ENCODE peak calls at places on chromosome 6, in nine cellular contexts. N is heart left ventricle, S is mesenchymal stem cell, G is body of pancreas, E is psoas muscle, F is A549, R is HCT116, A is colonic mucosa, Y is esophagus squamous epithelium. X is an unnamed sample.

GRCh38 chr6:94736231-94736630 is 841.1 kb upstream of the MANEA start:
- DNase-seq in R (no peak), G (no peak), F (no peak), A (no peak), S (no peak), E (no peak), Y (no peak), N (no peak), X (no peak)

GRCh38 chr6:37170273-37171140 is 555 bp downstream of the PIM1 start:
- DNase-seq in F (no peak), G (peak; percentile 69), Y (no peak), E (peak; percentile 57), N (peak; percentile 51), R (no peak), S (peak; percentile 63), A (peak; percentile 53), X (no peak)

GRCh38 chr6:30075987-30076311 is 380 bp upstream of the RNF39 start:
- DNase-seq in Y (no peak), G (peak; percentile 74), N (no peak), F (no peak), R (no peak), A (no peak), E (no peak), S (no peak), X (no peak)

GRCh38 chr6:24856954-24857670 is 58.4 kb upstream of the ARMH2 start:
- DNase-seq in N (no peak), A (no peak), E (no peak), Y (no peak), R (no peak), S (no peak), F (no peak), G (no peak), X (no peak)

GRCh38 chr6:52815167-52816092 is 11.8 kb upstream of the GSTA1 start:
- DNase-seq in Y (no peak), S (peak; percentile 72), A (peak; percentile 59), E (no peak), F (peak; percentile 61), G (peak; percentile 70), R (peak; percentile 48), N (no peak), X (no peak)

GRCh38 chr6:145206247-145206907 is 528.9 kb downstream of the EPM2A start:
- DNase-seq in S (peak; percentile 66), F (no peak), A (no peak), G (no peak), R (no peak), Y (no peak), E (no peak), N (no peak), X (no peak)

GRCh38 chr6:123007885-123008284 is 11.8 kb downstream of the CLVS2 start:
- DNase-seq in N (no peak), F (no peak), E (no peak), G (no peak), R (no peak), S (no peak), Y (no peak), A (no peak), X (no peak)

GRCh38 chr6:53959717-53960116 is 151.5 kb upstream of the MLIP start:
- DNase-seq in F (no peak), G (no peak), E (no peak), A (no peak), N (no peak), S (peak; percentile 24), R (no peak), Y (no peak), X (no peak)

GRCh38 chr6:129795261-129795660 is 65.9 kb downstream of the TMEM244 start:
- DNase-seq in E (no peak), S (no peak), G (no peak), R (no peak), Y (no peak), N (no peak), A (no peak), F (peak; percentile 9), X (no peak)

DNA sequence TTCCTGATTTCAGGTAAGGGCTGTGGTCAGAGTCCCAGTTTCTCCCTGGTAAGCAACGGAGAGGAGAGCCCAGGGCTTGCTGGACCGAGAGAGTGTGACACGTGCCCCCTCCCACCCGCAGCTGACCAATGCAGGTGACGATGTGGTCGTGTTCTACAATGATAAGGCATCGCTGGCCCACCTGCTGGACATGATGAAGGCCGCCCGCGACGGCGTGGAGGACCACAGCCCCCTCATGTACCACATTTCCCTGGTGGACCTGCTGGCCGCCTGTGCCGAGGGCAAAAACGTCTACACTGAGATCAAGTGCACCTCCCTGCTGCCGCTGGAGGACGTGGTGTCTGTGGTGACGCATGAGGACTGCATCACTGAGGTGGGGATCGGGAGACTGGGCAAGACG is 31.7 kb downstream of the UQCC2 start:
- DNase-seq in G (no peak), R (no peak), E (no peak), N (no peak), Y (no peak), S (no peak), F (no peak), A (no peak), X (no peak)
- H3K27ac ChIP-seq in G (no peak overlapping the region), R (no peak overlapping the region), E (no peak overlapping the region), N (no peak overlapping the region), Y (no peak overlapping the region), S (no peak overlapping the region), F (no peak overlapping the region), A (no peak overlapping the region), X (no peak overlapping the region)

GRCh38 chr6:13404892-13405254 is 76.5 kb upstream of the TBC1D7 start:
- DNase-seq in S (no peak), A (no peak), Y (no peak), E (no peak), N (no peak), G (no peak), F (no peak), R (no peak), X (no peak)
- H3K27ac ChIP-seq in S (no peak overlapping the region), A (no peak overlapping the region), Y (peak overlapping the region; percentile 90), E (peak overlapping the region; percentile 38), N (peak overlapping the region; percentile 65), G (no peak overlapping the region), F (peak overlapping the region; percentile 79), R (no peak overlapping the region), X (no peak overlapping the region)

DNA sequence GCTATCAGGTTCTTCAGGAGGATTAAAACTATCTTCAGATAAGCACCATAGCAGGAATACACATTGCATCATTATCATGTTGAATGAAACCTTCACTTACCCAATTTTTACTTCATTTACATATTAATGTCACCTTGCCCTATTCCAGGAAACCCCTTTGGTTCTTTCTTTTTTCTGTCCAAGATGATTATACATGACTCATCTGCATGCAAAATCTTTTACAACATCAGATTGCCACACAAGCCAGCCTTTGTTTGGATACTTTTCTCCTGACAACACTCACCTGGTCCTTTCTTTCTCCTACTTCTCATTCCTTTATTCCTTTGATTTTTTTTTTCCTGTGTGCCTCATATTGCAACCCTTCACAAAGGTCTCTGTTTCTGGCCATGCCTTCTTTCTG is 200.5 kb upstream of the POU3F2 start:
- DNase-seq in G (no peak), E (no peak), Y (no peak), A (no peak), R (no peak), N (no peak), F (no peak), S (no peak), X (no peak)
- H3K27ac ChIP-seq in G (no peak overlapping the region), E (no peak overlapping the region), Y (no peak overlapping the region), A (no peak overlapping the region), R (no peak overlapping the region), N (no peak overlapping the region), F (no peak overlapping the region), S (no peak overlapping the region), X (no peak overlapping the region)

GRCh38 chr6:28353981-28354676 is 4.4 kb downstream of the ZKSCAN3 start:
- DNase-seq in G (peak; percentile 87), N (peak; percentile 74), Y (no peak), A (peak; percentile 79), S (peak; percentile 7), E (peak; percentile 63), F (peak; percentile 60), R (peak; percentile 80), X (no peak)
- H3K27ac ChIP-seq in G (peak overlapping the region; percentile 84), N (peak overlapping the region; percentile 89), Y (peak overlapping the region; percentile 88), A (peak overlapping the region; percentile 45), S (no peak overlapping the region), E (peak overlapping the region; percentile 92), F (peak overlapping the region; percentile 87), R (peak overlapping the region; percentile 85), X (peak overlapping the region; percentile 47)

GRCh38 chr6:42030585-42031506 is 19.5 kb upstream of the TAF8 start:
- DNase-seq in N (peak; percentile 58), E (peak; percentile 27), S (peak; percentile 68), Y (no peak), G (no peak), R (no peak), A (no peak), F (no peak), X (no peak)

GRCh38 chr6:42029881-42030280 is 20.4 kb upstream of the TAF8 start:
- DNase-seq in R (no peak), A (no peak), G (no peak), F (no peak), E (no peak), N (no peak), Y (no peak), S (no peak), X (no peak)

GRCh38 chr6:42029062-42029685 is 21.1 kb upstream of the TAF8 start:
- DNase-seq in E (no peak), Y (no peak), F (no peak), A (no peak), S (no peak), R (no peak), N (no peak), G (no peak), X (no peak)

GRCh38 chr6:42028234-42029061 is 21.9 kb upstream of the TAF8 start:
- DNase-seq in A (no peak), G (no peak), N (peak; percentile 58), R (no peak), Y (no peak), E (no peak), S (peak; percentile 96), F (peak; percentile 72), X (no peak)

GRCh38 chr6:42032366-42032765 is 18.0 kb upstream of the TAF8 start:
- DNase-seq in F (no peak), A (no peak), R (no peak), S (no peak), E (no peak), Y (no peak), G (no peak), N (no peak), X (no peak)
- H3K27ac ChIP-seq in F (peak overlapping the region; percentile 63), A (no peak overlapping the region), R (no peak overlapping the region), S (no peak overlapping the region), E (no peak overlapping the region), Y (no peak overlapping the region), G (no peak overlapping the region), N (no peak overlapping the region), X (no peak overlapping the region)

GRCh38 chr6:116386581-116387299 is 16.0 kb downstream of the DSE start:
- DNase-seq in R (peak; percentile 49), F (peak; percentile 11), Y (no peak), E (no peak), A (no peak), G (no peak), N (no peak), S (peak; percentile 84), X (no peak)
- H3K27ac ChIP-seq in R (peak overlapping the region; percentile 53), F (peak overlapping the region; percentile 80), Y (peak overlapping the region; percentile 62), E (peak overlapping the region; percentile 67), A (no peak overlapping the region), G (no peak overlapping the region), N (no peak overlapping the region), S (peak overlapping the region; percentile 80), X (peak overlapping the region; percentile 63)

DNA sequence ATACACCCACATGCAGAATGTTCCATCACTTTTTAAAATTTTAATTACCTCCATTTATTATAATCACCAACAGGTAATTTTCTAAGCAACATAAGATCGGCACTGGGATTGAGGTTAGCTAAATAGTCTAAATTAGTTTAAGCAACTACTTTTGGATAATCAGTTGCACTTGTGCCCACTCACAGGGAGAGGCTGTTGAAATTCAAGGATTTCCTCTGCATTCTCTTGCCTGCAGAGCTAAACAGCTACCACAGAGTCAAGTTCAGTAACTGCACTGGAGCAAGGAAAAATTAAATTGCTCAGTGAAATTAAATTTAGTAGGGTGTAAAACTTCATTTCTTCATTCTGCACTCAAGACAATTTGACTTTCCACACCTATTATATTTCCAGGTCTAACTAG is 120.7 kb upstream of the CCDC28A start:
- DNase-seq in G (no peak), F (no peak), E (no peak), R (no peak), Y (no peak), A (no peak), S (no peak), N (no peak), X (no peak)
- H3K27ac ChIP-seq in G (no peak overlapping the region), F (no peak overlapping the region), E (no peak overlapping the region), R (no peak overlapping the region), Y (no peak overlapping the region), A (no peak overlapping the region), S (no peak overlapping the region), N (no peak overlapping the region), X (no peak overlapping the region)